ENCODE peak calls at places on chromosomes 12 and 14, in five cellular contexts. U, V, E, P and Q are unnamed samples.

GRCh38 chr14:73824116-73824515 is 27.5 kb upstream of the PTGR2 start:
- DNase-seq in V (no peak), E (no peak), U (no peak), P (no peak), Q (no peak)

GRCh38 chr14:26008290-26008689 is 589.5 kb downstream of the NOVA1 start:
- DNase-seq in P (no peak), E (no peak), U (peak), V (no peak), Q (no peak)

GRCh38 chr12:90953956-90954421 is 987 bp downstream of the CCER1 start:
- DNase-seq in U (no peak), E (no peak), P (no peak), V (no peak), Q (no peak)

GRCh38 chr14:104136472-104137296 is 1.7 kb upstream of the KIF26A start:
- DNase-seq in P (peak), E (peak), V (no peak), U (no peak), Q (no peak)

GRCh38 chr14:92729632-92730358 is 18.6 kb downstream of the LGMN start:
- DNase-seq in U (no peak), P (no peak), E (no peak), V (peak), Q (no peak)

GRCh38 chr14:95534299-95535225 is at the start of gene GLRX5:
- DNase-seq in U (peak), P (peak), V (peak), E (peak), Q (peak)

GRCh38 chr12:121990692-121991603 is 30.7 kb upstream of the BCL7A start:
- DNase-seq in E (no peak), U (no peak), P (no peak), V (no peak), Q (no peak)

GRCh38 chr12:46300906-46301305 is 32.1 kb upstream of the SLC38A1 start:
- DNase-seq in U (peak), E (no peak), P (peak), V (no peak), Q (no peak)

GRCh38 chr12:94245984-94246383 is 97.6 kb downstream of the PLXNC1 start:
- DNase-seq in E (no peak), P (no peak), V (no peak), U (no peak), Q (no peak)

GRCh38 chr14:104211242-104211641 is 72.9 kb downstream of the KIF26A start:
- DNase-seq in E (no peak), V (no peak), P (no peak), U (no peak), Q (no peak)

GRCh38 chr14:75458305-75458704 is 30.5 kb downstream of the JDP2 start:
- DNase-seq in U (no peak), V (no peak), P (no peak), E (no peak), Q (no peak)

GRCh38 chr12:56366948-56367347 is 4.3 kb upstream of the APOF start:
- DNase-seq in V (no peak), P (no peak), E (no peak), U (no peak), Q (no peak)

GRCh38 chr12:109932878-109933503 is 32.9 kb downstream of the TCHP start:
- DNase-seq in E (no peak), P (peak), V (no peak), U (no peak), Q (no peak)

GRCh38 chr14:101840649-101841365 is 79.3 kb downstream of the PPP2R5C start:
- DNase-seq in P (no peak), E (no peak), V (no peak), U (no peak), Q (no peak)

GRCh38 chr12:44876554-44877275 is 600 bp upstream of the NELL2 start:
- DNase-seq in P (no peak), U (peak), E (no peak), V (peak), Q (peak)

GRCh38 chr14:101878222-101879211 is 85.9 kb upstream of the DYNC1H1 start:
- DNase-seq in U (no peak), P (no peak), E (no peak), V (no peak), Q (no peak)

GRCh38 chr14:63045612-63046320 is 508 bp upstream of the KCNH5 start:
- DNase-seq in P (no peak), V (peak), U (peak), E (no peak), Q (peak)

GRCh38 chr12:6363330-6364036 is 11.9 kb downstream of the SCNN1A start:
- DNase-seq in V (peak), E (no peak), P (peak), U (peak), Q (peak)

GRCh38 chr14:58315606-58316005 is 17.3 kb downstream of the ARID4A start:
- DNase-seq in P (no peak), E (no peak), V (peak), U (no peak), Q (no peak)

GRCh38 chr14:92105845-92106094 is 612 bp downstream of the ATXN3 start:
- DNase-seq in E (peak), P (peak), V (no peak), U (no peak), Q (peak)

GRCh38 chr12:6452245-6452731 is 446 bp downstream of the TAPBPL start:
- DNase-seq in P (no peak), V (no peak), E (no peak), U (no peak), Q (peak)

GRCh38 chr14:103194256-103195045 is 71.2 kb downstream of the TNFAIP2 start:
- DNase-seq in P (no peak), E (no peak), U (no peak), V (peak), Q (no peak)

GRCh38 chr12:120999191-121000120 is 16.8 kb downstream of the C12orf43 start:
- DNase-seq in E (no peak), V (no peak), U (no peak), P (no peak), Q (no peak)

GRCh38 chr12:46669720-46670119 is 156.1 kb downstream of the SLC38A4 start:
- DNase-seq in U (no peak), E (no peak), V (no peak), P (no peak), Q (no peak)

GRCh38 chr14:22644305-22644635 is at the start of gene OR6J1:
- DNase-seq in U (no peak), E (no peak), V (no peak), P (no peak), Q (no peak)
- TF ChIP-seq CTCF in U (no peak), E (no peak), V (no peak), P (no peak), Q (no peak)

GRCh38 chr12:62259993-62260732 is at the start of gene USP15:
- DNase-seq in P (peak), E (peak), V (peak), U (peak), Q (peak)
- TF ChIP-seq CTCF in P (peak), E (peak), V (peak), U (peak), Q (peak)

GRCh38 chr14:54805521-54806322 is 96.9 kb downstream of the GCH1 start:
- DNase-seq in V (peak), P (peak), U (peak), E (peak), Q (peak)
- TF ChIP-seq CTCF in V (peak), P (peak), U (peak), E (peak), Q (peak)

DNA sequence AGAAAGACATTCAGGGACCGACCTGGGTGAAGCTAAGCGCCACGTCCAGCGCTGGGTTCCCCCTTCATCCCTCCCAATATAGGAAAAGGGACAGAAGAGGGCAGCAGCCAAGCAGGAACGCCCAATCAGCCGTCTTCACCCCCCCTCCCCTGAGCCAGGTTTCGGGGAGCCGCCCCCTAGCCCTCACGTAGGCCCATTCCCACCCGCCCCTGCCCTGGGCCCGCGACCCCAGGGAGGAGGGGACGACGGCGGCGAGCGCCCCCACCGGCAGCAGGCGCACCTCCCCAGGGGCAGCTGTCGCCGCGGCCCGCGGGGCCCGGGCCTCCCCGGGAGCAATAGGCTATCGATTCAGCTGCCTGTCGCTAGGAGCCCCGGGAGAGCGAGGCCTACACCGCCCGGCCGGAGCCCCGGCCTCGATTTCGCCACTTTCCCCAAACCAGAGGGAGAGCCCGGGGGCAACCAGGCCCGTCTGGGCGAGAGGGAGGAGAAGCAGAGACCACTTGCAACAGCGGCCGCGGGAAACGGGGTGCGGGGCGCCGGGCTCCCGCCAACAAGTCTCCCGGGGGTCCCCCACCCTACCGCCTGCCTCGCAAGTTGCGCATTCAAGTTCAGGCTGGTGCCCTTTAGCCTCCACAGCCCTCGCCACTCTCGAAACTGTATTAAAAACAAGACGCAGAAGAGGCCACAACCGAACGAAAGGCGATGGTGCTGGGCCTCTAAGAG is 1.3 kb downstream of the DCAF5 start:
- DNase-seq in V (peak), E (peak), U (peak), P (peak), Q (peak)
- TF ChIP-seq CTCF in V (peak), E (peak), U (peak), P (peak), Q (peak)

DNA sequence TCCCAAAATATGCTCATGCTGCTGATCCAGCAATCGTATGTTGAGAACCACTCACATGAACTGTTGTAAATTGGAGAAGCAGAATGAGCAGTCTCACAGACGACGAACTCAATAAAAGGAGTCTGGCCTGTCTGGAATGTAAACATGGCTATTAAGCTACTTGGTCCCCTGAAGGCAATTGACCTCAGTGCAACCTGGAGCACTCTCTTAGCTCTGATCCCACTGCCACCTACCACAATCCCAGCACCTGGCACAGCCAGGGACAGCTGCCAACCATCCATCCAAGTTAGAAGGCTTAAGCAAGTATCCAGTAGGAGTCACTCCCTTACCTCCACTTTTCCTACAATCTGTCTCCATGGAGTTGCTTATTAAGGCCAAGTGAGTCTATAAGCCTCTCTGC is 406.9 kb upstream of the CLEC14A start:
- DNase-seq in V (no peak), P (no peak), U (no peak), E (no peak), Q (no peak)
- TF ChIP-seq CTCF in V (no peak), P (no peak), U (no peak), E (no peak), Q (no peak)